ENCODE peak calls at places on chromosomes 13 and 19, in five cellular contexts. A is epithelial cell of proximal tubule; Q is nephron progenitor cell; E is progenitor cell of endocrine pancreas; U is stimulated activated CD8-positive, alpha-beta memory T cell treated with anti-CD3 and anti-CD28 coated beads, Interleukin-4, amount 100 ng/mL, for 48 hours. D is an unnamed sample.

GRCh38 chr13:23289917-23290357 is 109.2 kb downstream of the SGCG start:
- DNase-seq in U (no peak), E (no peak), A (no peak), Q (no peak), D (no peak)

GRCh38 chr13:25172303-25172630 is 179 bp upstream of the AMER2 start:
- DNase-seq in A (no peak), U (no peak), E (no peak), Q (no peak), D (peak)

GRCh38 chr13:105272660-105273631 is 1262.5 kb downstream of the EFNB2 start:
- DNase-seq in E (no peak), A (no peak), Q (no peak), U (no peak), D (no peak)

GRCh38 chr19:12611361-12611699 is 610 bp downstream of the ZNF791 start:
- DNase-seq in U (no peak), Q (peak), E (peak), A (no peak), D (peak)

GRCh38 chr19:9885077-9885552 is 50.0 kb downstream of the PIN1 start:
- DNase-seq in E (no peak), A (no peak), Q (no peak), U (no peak), D (peak)

GRCh38 chr19:18775586-18776287 is 15.4 kb downstream of the COMP start:
- DNase-seq in E (no peak), Q (no peak), A (no peak), U (no peak), D (no peak)

GRCh38 chr13:30396434-30397075 is 25.7 kb upstream of the UBE2L5 start:
- DNase-seq in U (no peak), Q (no peak), E (no peak), A (no peak), D (no peak)

GRCh38 chr13:75486654-75487053 is 4.7 kb upstream of the TBC1D4 start:
- DNase-seq in E (no peak), Q (no peak), U (no peak), A (no peak), D (no peak)

GRCh38 chr19:38653028-38653571 is 5.7 kb downstream of the ACTN4 start:
- DNase-seq in U (no peak), Q (no peak), E (no peak), A (no peak), D (no peak)

GRCh38 chr19:30064021-30064699 is 122.1 kb downstream of the URI1 start:
- DNase-seq in U (peak), E (no peak), Q (no peak), A (no peak), D (peak)

GRCh38 chr13:101706651-101707050 is 254.2 kb downstream of the ITGBL1 start:
- DNase-seq in E (no peak), A (peak), Q (no peak), U (no peak), D (peak)

GRCh38 chr19:5341981-5342380 is 1.4 kb upstream of the PTPRS start:
- DNase-seq in E (no peak), U (no peak), A (no peak), Q (no peak), D (no peak)

GRCh38 chr19:29622191-29623070 is 16.3 kb downstream of the POP4 start:
- DNase-seq in U (peak), Q (no peak), E (no peak), A (no peak), D (no peak)

GRCh38 chr19:2055871-2056809 is 5.1 kb upstream of the MKNK2 start:
- DNase-seq in Q (no peak), A (no peak), E (no peak), U (no peak), D (no peak)

GRCh38 chr19:1325568-1326294 is 40.1 kb downstream of the EFNA2 start:
- DNase-seq in U (no peak), Q (no peak), A (no peak), E (no peak), D (no peak)

GRCh38 chr19:5372572-5373200 is 32.1 kb upstream of the PTPRS start:
- DNase-seq in A (no peak), Q (no peak), E (no peak), U (no peak), D (no peak)

GRCh38 chr19:4633140-4633967 is 6.0 kb upstream of the TNFAIP8L1 start:
- DNase-seq in E (peak), Q (peak), U (peak), A (peak), D (no peak)

GRCh38 chr19:17473041-17473440 is 2.7 kb downstream of the SLC27A1 start:
- DNase-seq in E (no peak), Q (no peak), U (no peak), A (no peak), D (no peak)

GRCh38 chr19:33558846-33559245 is 37.3 kb upstream of the PEPD start:
- DNase-seq in Q (no peak), A (no peak), U (no peak), E (no peak), D (no peak)

GRCh38 chr13:75443356-75443958 is 38.5 kb downstream of the TBC1D4 start:
- DNase-seq in A (no peak), U (no peak), E (no peak), Q (no peak), D (no peak)

GRCh38 chr13:51577690-51578089 is 6.6 kb upstream of the WDFY2 start:
- DNase-seq in Q (no peak), U (no peak), A (no peak), E (no peak), D (no peak)

GRCh38 chr13:114110091-114110829 is 22.2 kb downstream of the RASA3 start:
- DNase-seq in A (no peak), U (peak), E (no peak), Q (no peak), D (no peak)

GRCh38 chr13:102580552-102581169 is 16.1 kb upstream of the TPP2 start:
- DNase-seq in A (no peak), U (no peak), E (no peak), Q (peak), D (no peak)

GRCh38 chr13:47945738-47946137 is 55.3 kb downstream of the SUCLA2 start:
- DNase-seq in E (no peak), Q (no peak), U (no peak), A (peak), D (no peak)

GRCh38 chr19:1633269-1633606 is 19.2 kb downstream of the TCF3 start:
- DNase-seq in A (no peak), Q (no peak), U (no peak), E (no peak), D (no peak)

GRCh38 chr13:73870970-73871935 is 263.0 kb downstream of the KLF12 start:
- DNase-seq in A (no peak), Q (no peak), U (no peak), E (no peak), D (no peak)